ENCODE peak calls at places on chromosomes 7 and 10, in four cellular contexts. X is tibial artery, F is IMR-90, N is AG04450. E is an unnamed sample.

GRCh38 chr10:33187427-33187999 is 147.0 kb downstream of the NRP1 start:
- DNase-seq in X (no peak), F (no peak), N (no peak), E (no peak)

GRCh38 chr7:113405296-113406056 is 287.1 kb upstream of the SMIM30 start:
- DNase-seq in X (no peak), F (no peak), N (no peak), E (no peak)

GRCh38 chr7:101017099-101017777 is 2.6 kb upstream of the MUC17 start:
- DNase-seq in F (peak; percentile 84), N (peak; percentile 56), X (peak; percentile 47), E (no peak)

GRCh38 chr10:104026762-104027161 is 58.9 kb downstream of the COL17A1 start:
- DNase-seq in N (no peak), F (no peak), X (no peak), E (no peak)

GRCh38 chr10:26488344-26488743 is 50.2 kb downstream of the APBB1IP start:
- DNase-seq in F (no peak), X (no peak), N (no peak), E (no peak)

GRCh38 chr10:71527135-71527534 is 130.4 kb downstream of the CDH23 start:
- DNase-seq in X (no peak), N (no peak), F (no peak), E (no peak)

GRCh38 chr7:28128608-28129007 is 52.0 kb downstream of the JAZF1 start:
- DNase-seq in F (no peak), X (no peak), N (no peak), E (no peak)

GRCh38 chr10:191703-192518 is 56.7 kb downstream of the ZMYND11 start:
- DNase-seq in X (peak; percentile 39), F (peak; percentile 75), N (no peak), E (no peak)

GRCh38 chr7:118288098-118288497 is 63.6 kb downstream of the ANKRD7 start:
- DNase-seq in X (no peak), F (no peak), N (no peak), E (no peak)

GRCh38 chr10:96044686-96045085 is 1.3 kb downstream of the CCNJ start:
- DNase-seq in X (no peak), F (peak; percentile 70), N (no peak), E (no peak)

GRCh38 chr7:69825031-69825681 is 226.9 kb downstream of the AUTS2 start:
- DNase-seq in X (no peak), F (no peak), N (no peak), E (no peak)

GRCh38 chr10:33190406-33190805 is 144.1 kb downstream of the NRP1 start:
- DNase-seq in F (no peak), X (no peak), N (no peak), E (no peak)

GRCh38 chr10:128419466-128420019 is 293.3 kb upstream of the MKI67 start:
- DNase-seq in F (no peak), N (no peak), X (no peak), E (no peak)

GRCh38 chr10:76583711-76584161 is 1053.9 kb downstream of the KCNMA1 start:
- DNase-seq in F (peak; percentile 90), X (no peak), N (peak; percentile 66), E (no peak)

GRCh38 chr7:14851610-14852009 is 50.9 kb downstream of the DGKB start:
- DNase-seq in F (peak; percentile 12), N (no peak), X (no peak), E (no peak)

GRCh38 chr7:112476390-112477052 is 4.3 kb upstream of the LSMEM1 start:
- DNase-seq in F (no peak), X (no peak), N (no peak), E (no peak)

GRCh38 chr7:45173596-45174327 is 16.2 kb downstream of the RAMP3 start:
- DNase-seq in N (no peak), X (no peak), F (no peak), E (no peak)

GRCh38 chr10:62459072-62459471 is 84.9 kb downstream of the ZNF365 start:
- DNase-seq in N (peak; percentile 63), F (peak; percentile 85), X (no peak), E (no peak)

GRCh38 chr10:62554632-62555199 is 180.5 kb downstream of the ZNF365 start:
- DNase-seq in X (no peak), N (no peak), F (peak; percentile 52), E (no peak)

GRCh38 chr10:125700355-125700911 is 17.5 kb upstream of the TEX36 start:
- DNase-seq in F (peak; percentile 53), N (no peak), X (no peak), E (no peak)

GRCh38 chr10:96831200-96831866 is 765 bp upstream of the LCOR start:
- DNase-seq in N (no peak), F (no peak), X (no peak), E (no peak)

GRCh38 chr7:94649313-94649924 is 6.5 kb downstream of the SGCE start:
- DNase-seq in X (no peak), N (no peak), F (peak; percentile 2), E (no peak)

GRCh38 chr10:103853428-103854264 is 1.7 kb downstream of the SH3PXD2A start:
- DNase-seq in X (no peak), N (no peak), F (no peak), E (no peak)

GRCh38 chr7:38748056-38748610 is 117.0 kb upstream of the AMPH start:
- DNase-seq in F (peak; percentile 36), N (no peak), X (no peak), E (no peak)

GRCh38 chr10:68088744-68089143 is 13.7 kb upstream of the HERC4 start:
- DNase-seq in F (peak; percentile 87), N (no peak), X (no peak), E (no peak)
- H3K27ac ChIP-seq in F (peak overlapping the region; percentile 19), N (peak overlapping the region; percentile 66), X (no peak overlapping the region), E (no peak overlapping the region)

DNA sequence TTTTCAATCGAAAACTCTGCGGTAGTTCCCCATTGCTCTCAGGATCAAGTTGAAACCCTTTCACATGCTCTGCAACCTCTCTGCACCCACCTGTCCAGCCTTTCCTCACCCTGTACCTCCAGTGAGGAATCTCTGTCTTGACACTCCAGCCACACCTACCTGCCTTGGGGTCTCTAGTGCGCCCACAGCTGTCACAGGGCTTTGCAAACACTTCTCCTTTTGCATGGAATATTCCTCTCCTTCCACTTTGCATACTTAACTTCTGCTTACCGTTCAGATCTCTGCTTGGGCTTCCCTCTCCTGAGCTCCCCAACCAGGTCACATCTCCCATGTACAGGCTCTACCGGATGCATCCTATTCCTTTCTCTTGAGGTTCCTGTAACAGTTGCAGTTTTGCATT is 6.6 kb upstream of the ZYX start:
- DNase-seq in N (no peak), F (no peak), X (no peak), E (no peak)
- H3K27ac ChIP-seq in N (no peak overlapping the region), F (no peak overlapping the region), X (no peak overlapping the region), E (peak overlapping the region; percentile 42)

DNA sequence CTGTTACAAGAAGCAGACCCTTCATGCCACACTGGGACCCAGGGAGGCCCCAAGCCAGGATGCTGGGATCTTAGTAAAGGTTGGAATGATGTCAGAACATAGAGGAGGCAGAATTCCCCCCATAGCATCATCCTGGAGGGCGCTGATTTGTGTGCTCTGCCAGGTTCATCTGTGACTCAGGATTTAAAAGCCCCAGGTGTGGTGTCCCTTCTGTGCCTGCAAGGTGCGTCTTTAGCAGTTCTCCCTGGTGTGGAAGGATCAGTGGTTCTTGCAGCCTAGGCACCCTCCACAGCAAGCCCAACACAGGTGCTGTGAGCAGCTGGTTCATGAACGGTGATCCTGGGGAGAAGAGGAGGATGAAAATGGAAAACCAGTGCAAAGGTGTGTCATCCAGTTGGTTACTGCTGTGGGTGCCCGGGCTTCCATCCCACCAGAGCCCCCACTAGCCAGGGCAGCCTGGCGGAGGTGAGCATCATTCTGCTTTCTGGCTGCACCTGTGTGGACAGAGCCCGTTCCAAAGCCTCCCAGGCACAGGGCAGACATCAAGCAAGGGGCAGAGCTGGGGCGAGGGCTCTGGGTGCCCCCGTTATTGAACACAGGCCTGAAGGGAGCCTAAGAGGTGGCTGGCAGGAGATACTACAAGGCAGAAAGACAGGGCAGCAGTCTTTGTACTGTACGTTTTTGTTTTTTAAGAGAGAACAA is 49.5 kb downstream of the IKZF1 start:
- DNase-seq in N (no peak), X (no peak), F (no peak), E (no peak)
- H3K27ac ChIP-seq in N (no peak overlapping the region), X (no peak overlapping the region), F (no peak overlapping the region), E (no peak overlapping the region)

GRCh38 chr10:121481222-121481621 is 117.0 kb downstream of the FGFR2 start:
- DNase-seq in F (no peak), X (no peak), N (no peak), E (no peak)
- H3K27ac ChIP-seq in F (no peak overlapping the region), X (no peak overlapping the region), N (no peak overlapping the region), E (no peak overlapping the region)

GRCh38 chr10:78267598-78267997 is 233.9 kb downstream of the RPS24 start:
- DNase-seq in X (no peak), F (peak; percentile 68), N (no peak), E (no peak)
- H3K27ac ChIP-seq in X (no peak overlapping the region), F (peak overlapping the region; percentile 53), N (peak overlapping the region; percentile 33), E (no peak overlapping the region)

GRCh38 chr7:136405931-136406777 is 429.0 kb upstream of the MTPN start:
- DNase-seq in F (peak; percentile 53), N (peak; percentile 36), X (no peak), E (peak; percentile 46)
- H3K27ac ChIP-seq in F (no peak overlapping the region), N (no peak overlapping the region), X (no peak overlapping the region), E (no peak overlapping the region)